ENCODE peak calls at places on chromosomes 16 and 17, in eight cellular contexts. K is iPS-NIHi11, G is anterior cingulate cortex, B is fibroblast of the aortic adventitia, I is HFFc6, A is testis, Y is activated T-cell treated with anti-CD3 and anti-CD28 coated beads for 1 hour, V is OCI-LY7. L is an unnamed sample.

GRCh38 chr17:72123964-72124791 is 3.4 kb downstream of the SOX9 start:
- DNase-seq in K (peak; percentile 67), G (no peak), B (no peak), I (no peak), A (peak; percentile 62), Y (no peak), V (no peak), L (no peak)

GRCh38 chr16:87844374-87844733 is 25.0 kb downstream of the SLC7A5 start:
- DNase-seq in K (peak; percentile 80), G (no peak), B (no peak), I (peak; percentile 49), A (no peak), Y (no peak), V (no peak), L (no peak)

GRCh38 chr17:64443086-64443760 is 5.7 kb upstream of the MILR1 start:
- DNase-seq in K (no peak), G (no peak), B (no peak), I (no peak), A (no peak), Y (no peak), V (no peak), L (no peak)

GRCh38 chr16:81172769-81173658 is 65.5 kb upstream of the BCO1 start:
- DNase-seq in K (no peak), G (no peak), B (no peak), I (no peak), A (no peak), Y (no peak), V (no peak), L (no peak)

GRCh38 chr17:8005951-8006730 is 3.7 kb downstream of the GUCY2D start:
- DNase-seq in K (peak; percentile 57), G (no peak), B (no peak), I (no peak), A (peak; percentile 63), Y (no peak), V (peak; percentile 45), L (no peak)

GRCh38 chr17:3845361-3845753 is 689 bp downstream of the NCBP3 start:
- DNase-seq in K (no peak), G (no peak), B (peak; percentile 13), I (peak; percentile 13), A (peak; percentile 47), Y (peak; percentile 9), V (peak; percentile 49), L (no peak)

GRCh38 chr16:61926766-61927165 is 109.5 kb downstream of the CDH8 start:
- DNase-seq in K (no peak), G (no peak), B (no peak), I (no peak), A (no peak), Y (no peak), V (no peak), L (no peak)

GRCh38 chr16:11546522-11547485 is 39.9 kb downstream of the LITAF start:
- DNase-seq in K (no peak), G (peak; percentile 78), B (peak; percentile 52), I (peak; percentile 63), A (no peak), Y (no peak), V (no peak), L (no peak)

GRCh38 chr17:79915850-79916430 is 76.7 kb upstream of the CBX4 start:
- DNase-seq in K (peak; percentile 84), G (no peak), B (peak; percentile 46), I (peak; percentile 42), A (no peak), Y (no peak), V (peak; percentile 51), L (peak; percentile 88)

GRCh38 chr17:73657473-73658116 is 13.3 kb upstream of the SDK2 start:
- DNase-seq in K (peak; percentile 69), G (no peak), B (no peak), I (no peak), A (peak; percentile 65), Y (no peak), V (peak; percentile 54), L (peak; percentile 65)

GRCh38 chr16:67016681-67017450 is 12.1 kb upstream of the CBFB start:
- DNase-seq in K (no peak), G (no peak), B (no peak), I (no peak), A (peak; percentile 13), Y (no peak), V (no peak), L (no peak)

GRCh38 chr17:28567604-28568003 is 3.7 kb downstream of the PIGS start:
- DNase-seq in K (no peak), G (no peak), B (no peak), I (no peak), A (no peak), Y (no peak), V (peak; percentile 79), L (no peak)

GRCh38 chr17:32487460-32488176 is 825 bp downstream of the CDK5R1 start:
- DNase-seq in K (peak; percentile 71), G (no peak), B (no peak), I (no peak), A (no peak), Y (no peak), V (no peak), L (no peak)

GRCh38 chr17:42288985-42289862 is 926 bp downstream of the STAT5A start:
- DNase-seq in K (peak; percentile 64), G (no peak), B (no peak), I (no peak), A (peak; percentile 52), Y (peak; percentile 34), V (no peak), L (peak; percentile 55)

GRCh38 chr17:78493455-78494188 is 83.6 kb downstream of the DNAH17 start:
- DNase-seq in K (no peak), G (no peak), B (no peak), I (no peak), A (no peak), Y (no peak), V (no peak), L (no peak)

GRCh38 chr17:39974433-39974832 is 6.2 kb upstream of the PSMD3 start:
- DNase-seq in K (no peak), G (no peak), B (no peak), I (no peak), A (no peak), Y (no peak), V (no peak), L (no peak)

GRCh38 chr16:73298562-73298961 is 250.6 kb upstream of the ZFHX3 start:
- DNase-seq in K (peak; percentile 49), G (no peak), B (peak; percentile 3), I (peak; percentile 14), A (no peak), Y (no peak), V (no peak), L (no peak)

GRCh38 chr16:30096105-30096861 is at the start of gene YPEL3:
- DNase-seq in K (peak; percentile 99), G (peak; percentile 94), B (peak; percentile 79), I (peak; percentile 67), A (peak; percentile 95), Y (peak; percentile 79), V (peak; percentile 87), L (peak; percentile 96)

GRCh38 chr16:89721644-89722391 is 481 bp downstream of the ZNF276 start:
- DNase-seq in K (peak; percentile 53), G (no peak), B (peak; percentile 41), I (peak; percentile 49), A (peak; percentile 50), Y (peak; percentile 80), V (peak; percentile 78), L (peak; percentile 70)

GRCh38 chr17:81387235-81388060 is 7.8 kb upstream of the BAHCC1 start:
- DNase-seq in K (peak; percentile 69), G (no peak), B (peak; percentile 59), I (peak; percentile 17), A (no peak), Y (no peak), V (no peak), L (peak; percentile 53)

GRCh38 chr16:74877706-74878105 is 103.1 kb upstream of the FA2H start:
- DNase-seq in K (no peak), G (no peak), B (no peak), I (no peak), A (no peak), Y (no peak), V (no peak), L (no peak)

GRCh38 chr17:7572338-7572587 is 7.2 kb upstream of the CD68 start:
- DNase-seq in K (no peak), G (no peak), B (no peak), I (no peak), A (no peak), Y (no peak), V (no peak), L (no peak)

GRCh38 chr17:5531019-5531418 is 44.7 kb downstream of the MIS12 start:
- DNase-seq in K (no peak), G (no peak), B (no peak), I (no peak), A (no peak), Y (no peak), V (no peak), L (no peak)

GRCh38 chr17:34246436-34246835 is 8.6 kb upstream of the CCL2 start:
- DNase-seq in K (no peak), G (no peak), B (no peak), I (no peak), A (no peak), Y (no peak), V (no peak), L (no peak)

GRCh38 chr17:31291820-31292219 is 5.2 kb downstream of the OMG start:
- DNase-seq in K (no peak), G (no peak), B (no peak), I (no peak), A (no peak), Y (no peak), V (no peak), L (no peak)

GRCh38 chr17:17289091-17289490 is 8.0 kb upstream of the COPS3 start:
- DNase-seq in K (no peak), G (no peak), B (no peak), I (no peak), A (no peak), Y (no peak), V (no peak), L (no peak)

GRCh38 chr16:14449790-14450463 is 180.1 kb downstream of the PARN start:
- DNase-seq in K (no peak), G (no peak), B (peak; percentile 76), I (no peak), A (no peak), Y (no peak), V (no peak), L (no peak)

GRCh38 chr17:82734987-82735866 is at the start of gene FN3K:
- DNase-seq in K (peak; percentile 94), G (peak; percentile 76), B (peak; percentile 70), I (no peak), A (peak; percentile 82), Y (no peak), V (no peak), L (peak; percentile 74)

L was measured in stomach.